ENCODE peak calls at places on chromosomes 6 and 20, in eight cellular contexts. F, Q, N, V, P, D, Y and B are unnamed samples.

GRCh38 chr20:54199721-54200176 is 8.1 kb upstream of the PFDN4 start:
- DNase-seq in F (peak; percentile 85), Q (peak; percentile 58), N (peak; percentile 65), V (peak; percentile 85), P (no peak), D (peak; percentile 81), Y (peak; percentile 87), B (peak; percentile 51)

GRCh38 chr6:141988954-141989705 is 143.6 kb upstream of the GJE1 start:
- DNase-seq in F (no peak), Q (no peak), N (no peak), V (no peak), P (no peak), D (no peak), Y (no peak), B (no peak)

GRCh38 chr20:10271470-10272219 is 53.0 kb downstream of the SNAP25 start:
- DNase-seq in F (no peak), Q (no peak), N (no peak), V (no peak), P (peak; percentile 15), D (no peak), Y (no peak), B (no peak)

GRCh38 chr6:107491791-107492674 is 2.1 kb downstream of the SOBP start:
- DNase-seq in F (no peak), Q (peak; percentile 67), N (peak; percentile 27), V (no peak), P (no peak), D (no peak), Y (peak; percentile 48), B (no peak)

GRCh38 chr20:40980106-40980827 is 48.4 kb upstream of the TOP1 start:
- DNase-seq in F (no peak), Q (no peak), N (no peak), V (no peak), P (no peak), D (no peak), Y (no peak), B (no peak)

GRCh38 chr20:58986968-58987517 is 6.0 kb downstream of the NELFCD start:
- DNase-seq in F (no peak), Q (peak; percentile 24), N (no peak), V (no peak), P (no peak), D (peak; percentile 3), Y (no peak), B (no peak)

GRCh38 chr6:20746024-20746423 is 211.8 kb downstream of the CDKAL1 start:
- DNase-seq in F (no peak), Q (no peak), N (no peak), V (no peak), P (no peak), D (no peak), Y (no peak), B (no peak)

GRCh38 chr20:22729180-22729579 is 144.8 kb upstream of the FOXA2 start:
- DNase-seq in F (no peak), Q (no peak), N (no peak), V (no peak), P (no peak), D (no peak), Y (no peak), B (no peak)

GRCh38 chr6:39599996-39600395 is 125.2 kb downstream of the KIF6 start:
- DNase-seq in F (no peak), Q (no peak), N (no peak), V (no peak), P (no peak), D (no peak), Y (no peak), B (no peak)

GRCh38 chr6:4130357-4130987 is 4.9 kb downstream of the ECI2 start:
- DNase-seq in F (peak; percentile 52), Q (no peak), N (peak; percentile 52), V (no peak), P (no peak), D (peak; percentile 92), Y (no peak), B (no peak)

GRCh38 chr6:165714907-165715306 is 51.9 kb upstream of the PDE10A start:
- DNase-seq in F (no peak), Q (no peak), N (no peak), V (no peak), P (peak; percentile 68), D (no peak), Y (no peak), B (no peak)

GRCh38 chr20:5835234-5835845 is 85.1 kb downstream of the SHLD1 start:
- DNase-seq in F (no peak), Q (peak; percentile 65), N (peak; percentile 83), V (no peak), P (no peak), D (no peak), Y (no peak), B (no peak)

GRCh38 chr20:17771206-17772004 is 71.6 kb downstream of the BANF2 start:
- DNase-seq in F (no peak), Q (no peak), N (no peak), V (no peak), P (no peak), D (no peak), Y (no peak), B (no peak)

GRCh38 chr20:45953672-45954071 is 18.3 kb downstream of the ZNF335 start:
- DNase-seq in F (no peak), Q (peak; percentile 26), N (peak; percentile 7), V (no peak), P (no peak), D (no peak), Y (no peak), B (no peak)

GRCh38 chr20:45950330-45950646 is 15.8 kb downstream of the PCIF1 start:
- DNase-seq in F (no peak), Q (no peak), N (peak; percentile 55), V (no peak), P (no peak), D (no peak), Y (no peak), B (no peak)

GRCh38 chr20:45951925-45952834 is 17.7 kb downstream of the PCIF1 start:
- DNase-seq in F (no peak), Q (no peak), N (peak; percentile 9), V (no peak), P (no peak), D (no peak), Y (no peak), B (no peak)

GRCh38 chr20:45951474-45951873 is 17.0 kb downstream of the PCIF1 start:
- DNase-seq in F (no peak), Q (no peak), N (no peak), V (no peak), P (no peak), D (no peak), Y (no peak), B (no peak)

DNA sequence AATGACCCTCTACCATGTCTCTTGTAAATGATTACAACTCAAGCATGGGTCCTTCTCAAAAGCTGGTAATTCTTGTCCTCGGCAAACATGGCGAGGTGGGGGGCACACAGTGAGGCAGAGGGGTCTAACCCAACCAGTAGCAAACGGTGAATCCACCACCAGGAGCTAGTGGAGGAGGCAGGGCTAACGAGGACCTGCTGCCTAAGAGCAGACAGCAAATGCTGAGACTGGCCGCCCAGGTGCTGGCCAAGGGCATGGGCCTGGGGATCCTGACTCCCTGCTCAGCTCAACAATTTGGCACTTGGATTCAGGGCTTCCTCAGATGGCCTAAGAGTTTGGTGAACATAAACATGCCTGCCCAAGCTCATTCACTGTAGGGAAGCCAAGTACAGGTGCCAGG is 18.4 kb downstream of the PCIF1 start:
- DNase-seq in F (no peak), Q (no peak), N (peak; percentile 9), V (no peak), P (no peak), D (no peak), Y (no peak), B (no peak)
- H3K36me3 ChIP-seq in F (peaks cover 26% of the 10 kb centered on the region), Q (peaks cover 53% of the 10 kb centered on the region), N (no peaks in the 10 kb centered on the region), V (no peaks in the 10 kb centered on the region), P (peaks cover 90% of the 10 kb centered on the region), D (peaks cover 89% of the 10 kb centered on the region), Y (peaks cover 3% of the 10 kb centered on the region), B (peaks cover 84% of the 10 kb centered on the region)

DNA sequence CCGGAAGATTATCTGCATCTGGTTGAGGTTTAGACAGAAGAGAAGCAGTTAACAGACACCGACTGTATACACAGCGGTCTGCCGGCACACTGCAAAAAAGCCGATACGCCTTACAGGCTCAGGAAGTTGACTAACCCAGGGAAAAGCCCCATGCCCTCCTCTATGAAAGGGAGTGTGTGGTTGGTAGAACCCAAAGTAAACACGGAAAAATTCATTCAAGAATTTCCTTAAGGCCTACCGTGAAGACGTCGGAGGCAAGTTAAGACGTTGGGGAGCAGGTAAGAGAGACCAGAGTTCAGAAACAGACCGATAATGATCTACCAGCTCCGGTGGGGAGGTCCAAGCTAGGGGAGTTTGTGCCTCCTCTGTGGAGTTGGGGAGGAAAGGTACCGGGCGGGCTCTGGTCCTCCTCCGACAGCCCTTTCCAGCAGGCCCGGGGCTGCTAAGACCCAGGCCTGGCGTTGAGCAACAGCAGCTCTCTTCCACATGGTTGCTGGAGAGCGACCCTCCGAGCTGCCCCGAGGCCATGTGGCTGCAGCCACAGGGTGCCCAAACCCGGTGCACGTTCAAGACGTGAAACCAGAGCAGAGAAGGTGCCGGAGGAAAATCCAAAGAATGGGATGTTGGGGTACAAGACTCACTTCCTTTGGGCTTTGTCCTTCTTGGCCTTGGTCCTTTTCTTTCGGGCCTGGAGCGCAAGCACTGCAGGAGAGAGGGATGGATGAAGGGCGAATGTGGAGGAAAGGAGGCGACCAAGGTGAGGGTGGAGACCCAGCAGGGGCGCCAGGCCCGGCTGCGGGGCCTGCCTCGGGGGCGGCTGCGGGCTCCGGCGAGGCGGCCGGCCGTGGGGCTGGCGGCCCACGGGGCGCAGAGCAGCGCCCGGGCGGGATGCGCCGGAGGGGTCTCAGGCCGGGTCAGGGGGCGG is 809 bp downstream of the SRPK1 start:
- DNase-seq in F (peak; percentile 65), Q (no peak), N (peak; percentile 11), V (peak; percentile 63), P (peak; percentile 71), D (peak; percentile 56), Y (no peak), B (no peak)
- TF ChIP-seq POLR2A in F (peak; percentile 72), Q (no peak), N (no peak), V (no peak), P (peak; percentile 17), D (no peak), Y (no peak), B (no peak)

DNA sequence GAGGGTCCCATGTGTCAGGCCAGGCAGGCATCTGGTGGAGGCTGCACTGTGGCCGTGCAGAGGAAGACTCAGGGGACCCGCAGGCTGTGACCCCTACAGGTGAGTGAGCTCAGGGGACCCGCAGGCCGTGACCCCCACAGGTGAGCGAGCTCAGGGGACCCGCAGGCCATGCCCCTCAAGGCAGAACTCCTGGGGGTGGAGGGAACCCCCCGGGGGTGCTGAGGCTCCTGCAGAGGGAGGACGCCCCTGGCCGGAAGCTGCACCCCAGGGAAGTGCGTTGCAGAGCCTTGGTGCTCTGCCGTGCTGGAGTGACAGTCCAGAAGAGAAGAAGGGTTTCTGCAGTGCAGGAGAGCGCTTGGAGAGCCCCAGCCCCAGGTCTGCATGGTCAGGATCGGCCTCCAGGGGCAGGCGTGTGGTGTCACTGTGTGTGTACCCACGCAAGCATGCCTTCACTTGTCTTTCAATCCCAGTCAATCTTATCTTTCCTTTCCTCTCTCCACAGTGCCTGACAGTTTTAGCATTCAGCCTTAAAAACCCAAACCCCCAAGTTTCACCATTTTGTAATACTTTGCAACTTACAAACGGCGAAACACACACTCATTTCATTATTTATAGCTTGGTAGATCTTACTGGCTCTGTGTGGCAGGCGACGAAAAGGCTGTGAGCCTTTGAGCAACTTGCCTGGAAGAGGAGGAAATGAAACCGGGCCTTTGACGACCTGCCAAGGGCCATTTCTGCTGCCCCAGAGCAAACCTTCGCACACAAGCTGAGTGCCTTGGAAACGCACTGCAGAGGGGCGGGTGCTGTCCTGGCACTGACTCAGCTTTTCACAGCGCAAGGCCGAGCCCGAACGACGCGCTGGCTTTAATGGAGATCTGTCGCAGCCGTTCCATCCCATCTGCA is 101.4 kb upstream of the AGPAT4 start:
- DNase-seq in F (peak; percentile 85), Q (peak; percentile 46), N (peak; percentile 68), V (peak; percentile 80), P (peak; percentile 77), D (peak; percentile 92), Y (peak; percentile 38), B (peak; percentile 58)
- H3K27ac ChIP-seq in F (peak overlapping the region; percentile 46), Q (no peak overlapping the region), N (no peak overlapping the region), V (no peak overlapping the region), P (peak overlapping the region; percentile 24), D (peak overlapping the region; percentile 20), Y (no peak overlapping the region), B (no peak overlapping the region)

GRCh38 chr6:169629256-169629655 is 72.6 kb downstream of the WDR27 start:
- DNase-seq in F (no peak), Q (no peak), N (no peak), V (no peak), P (no peak), D (no peak), Y (no peak), B (no peak)
- H3K36me3 ChIP-seq in F (peaks cover 2% of the 10 kb centered on the region), Q (peaks cover 4% of the 10 kb centered on the region), N (no peaks in the 10 kb centered on the region), V (no peaks in the 10 kb centered on the region), P (peaks cover 50% of the 10 kb centered on the region), D (peaks cover 52% of the 10 kb centered on the region), Y (no peaks in the 10 kb centered on the region), B (no peaks in the 10 kb centered on the region)